ENCODE peak calls at places on chromosomes 2 and 18, in six cellular contexts. Q is HFFc6; M is NCI-H748 treated with DMSO at 0.1 percent for 48 hours; R is stimulated activated CD4-positive, alpha-beta T cell treated with anti-CD3 and anti-CD28 coated beads, Interleukin-4, amount 100 ng/mL, for 4 hours; H is ACHN; Z is fibroblast of pulmonary artery. X is an unnamed sample.
A peak's percentile ranks its signal among the peaks of the same experiment; 100 is the strongest.

GRCh38 chr18:41940506-41941215 is 14.4 kb upstream of the PIK3C3 start:
- DNase-seq in Q (peak; percentile 92), M (no peak), R (no peak), H (peak; percentile 89), Z (peak; percentile 91), X (peak; percentile 97)

GRCh38 chr2:142742301-142743214 is 134.9 kb upstream of the KYNU start:
- DNase-seq in Q (no peak), M (no peak), R (no peak), H (no peak), Z (peak; percentile 16), X (peak; percentile 88)

GRCh38 chr18:60292186-60292585 is 80.4 kb downstream of the MC4R start:
- DNase-seq in Q (no peak), M (no peak), R (no peak), H (no peak), Z (no peak), X (no peak)

GRCh38 chr18:5370332-5370731 is 74.8 kb upstream of the ZBTB14 start:
- DNase-seq in Q (no peak), M (no peak), R (no peak), H (peak; percentile 2), Z (peak; percentile 25), X (peak; percentile 0)

GRCh38 chr2:172103471-172104292 is 982 bp upstream of the DLX2 start:
- DNase-seq in Q (peak; percentile 80), M (peak; percentile 82), R (peak; percentile 36), H (peak; percentile 90), Z (peak; percentile 91), X (peak; percentile 59)

GRCh38 chr18:26840965-26841364 is 24.5 kb downstream of the AQP4 start:
- DNase-seq in Q (no peak), M (no peak), R (no peak), H (no peak), Z (no peak), X (no peak)

GRCh38 chr2:52897511-52898085 is 870.0 kb upstream of the CHAC2 start:
- DNase-seq in Q (no peak), M (no peak), R (no peak), H (no peak), Z (no peak), X (no peak)

GRCh38 chr2:15985531-15985930 is 45.2 kb downstream of the MYCN start:
- DNase-seq in Q (no peak), M (no peak), R (no peak), H (no peak), Z (no peak), X (no peak)

GRCh38 chr18:45107425-45107824 is 426.7 kb downstream of the SETBP1 start:
- DNase-seq in Q (peak; percentile 47), M (no peak), R (no peak), H (no peak), Z (peak; percentile 49), X (peak; percentile 82)

GRCh38 chr18:77360315-77361186 is 110.9 kb downstream of the GALR1 start:
- DNase-seq in Q (no peak), M (no peak), R (no peak), H (no peak), Z (no peak), X (no peak)

GRCh38 chr2:208373460-208374089 is 33.0 kb upstream of the PTH2R start:
- DNase-seq in Q (peak; percentile 51), M (peak; percentile 13), R (no peak), H (peak; percentile 65), Z (peak; percentile 72), X (no peak)

GRCh38 chr2:48313036-48313877 is 216.7 kb upstream of the STON1 start:
- DNase-seq in Q (no peak), M (no peak), R (no peak), H (no peak), Z (no peak), X (no peak)

GRCh38 chr18:45755936-45756335 is 32.0 kb downstream of the SLC14A1 start:
- DNase-seq in Q (no peak), M (peak; percentile 52), R (no peak), H (no peak), Z (peak; percentile 93), X (peak; percentile 87)

GRCh38 chr2:150491430-150491829 is 4.0 kb upstream of the RND3 start:
- DNase-seq in Q (no peak), M (no peak), R (no peak), H (no peak), Z (peak; percentile 9), X (no peak)

GRCh38 chr2:27711804-27712203 is 48.1 kb downstream of the SLC4A1AP start:
- DNase-seq in Q (no peak), M (no peak), R (no peak), H (no peak), Z (no peak), X (no peak)

GRCh38 chr2:238644095-238645081 is 203.5 kb upstream of the TWIST2 start:
- DNase-seq in Q (peak; percentile 84), M (no peak), R (no peak), H (peak; percentile 58), Z (peak; percentile 96), X (peak; percentile 82)

GRCh38 chr2:222000326-222000725 is 298.5 kb downstream of the PAX3 start:
- DNase-seq in Q (peak; percentile 60), M (no peak), R (no peak), H (peak; percentile 86), Z (peak; percentile 13), X (peak; percentile 98)

GRCh38 chr18:80259610-80260009 is 12.3 kb upstream of the PARD6G start:
- DNase-seq in Q (no peak), M (no peak), R (no peak), H (no peak), Z (no peak), X (no peak)

GRCh38 chr2:144671695-144672094 is 151.8 kb upstream of the ZEB2 start:
- DNase-seq in Q (no peak), M (no peak), R (no peak), H (no peak), Z (no peak), X (peak; percentile 28)

GRCh38 chr2:30865218-30865617 is 58.0 kb upstream of the CAPN13 start:
- DNase-seq in Q (no peak), M (no peak), R (no peak), H (no peak), Z (no peak), X (no peak)

GRCh38 chr2:88857951-88858406 is 166.5 kb downstream of the RPIA start:
- DNase-seq in Q (no peak), M (no peak), R (no peak), H (peak; percentile 72), Z (peak; percentile 60), X (peak; percentile 12)

GRCh38 chr2:209525834-209526281 is 102.0 kb downstream of the MAP2 start:
- DNase-seq in Q (peak; percentile 92), M (no peak), R (no peak), H (peak; percentile 31), Z (peak; percentile 90), X (peak; percentile 95)

X was measured in astrocyte.